ENCODE peak calls at places on chromosome 17, in six cellular contexts. E, Z, J, R, A and W are unnamed samples.

GRCh38 chr17:38562903-38563302 is 42.8 kb downstream of the SRCIN1 start:
- DNase-seq in E (no peak), Z (no peak), J (no peak), R (no peak), A (no peak), W (no peak)

GRCh38 chr17:42289863-42290165 is 1.5 kb downstream of the STAT5A start:
- DNase-seq in E (no peak), Z (no peak), J (no peak), R (no peak), A (no peak), W (no peak)

GRCh38 chr17:76626442-76626841 is 17.1 kb downstream of the ST6GALNAC1 start:
- DNase-seq in E (no peak), Z (no peak), J (no peak), R (no peak), A (no peak), W (no peak)

GRCh38 chr17:50505731-50506130 is 2.5 kb upstream of the MYCBPAP start:
- DNase-seq in E (no peak), Z (no peak), J (no peak), R (no peak), A (no peak), W (no peak)

GRCh38 chr17:75783069-75783783 is 1.4 kb upstream of the UNK start:
- DNase-seq in E (no peak), Z (no peak), J (no peak), R (no peak), A (peak; percentile 94), W (peak; percentile 78)

GRCh38 chr17:8312726-8313600 is 2.9 kb downstream of the ARHGEF15 start:
- DNase-seq in E (no peak), Z (no peak), J (no peak), R (no peak), A (no peak), W (no peak)

GRCh38 chr17:59287452-59287851 is 44.0 kb upstream of the YPEL2 start:
- DNase-seq in E (no peak), Z (peak; percentile 31), J (no peak), R (no peak), A (peak; percentile 25), W (no peak)

GRCh38 chr17:77999413-78000173 is 41.1 kb downstream of the TNRC6C start:
- DNase-seq in E (no peak), Z (peak; percentile 39), J (no peak), R (no peak), A (no peak), W (no peak)

GRCh38 chr17:83012873-83013778 is 66.3 kb upstream of the METRNL start:
- DNase-seq in E (no peak), Z (peak; percentile 87), J (no peak), R (no peak), A (no peak), W (peak; percentile 2)

GRCh38 chr17:185445-186138 is 4.1 kb upstream of the DOC2B start:
- DNase-seq in E (no peak), Z (peak; percentile 67), J (no peak), R (no peak), A (no peak), W (no peak)

GRCh38 chr17:71084219-71084618 is 914.9 kb downstream of the KCNJ2 start:
- DNase-seq in E (no peak), Z (peak; percentile 61), J (peak; percentile 53), R (peak; percentile 20), A (peak; percentile 68), W (peak; percentile 90)

GRCh38 chr17:35079547-35079946 is 16.0 kb upstream of the RFFL start:
- DNase-seq in E (no peak), Z (peak; percentile 23), J (no peak), R (no peak), A (no peak), W (no peak)

GRCh38 chr17:21524211-21524591 is 148.0 kb downstream of the KCNJ12 start:
- DNase-seq in E (no peak), Z (no peak), J (no peak), R (no peak), A (peak; percentile 63), W (peak; percentile 11)

GRCh38 chr17:74097461-74098131 is 105.9 kb upstream of the RPL38 start:
- DNase-seq in E (no peak), Z (no peak), J (no peak), R (no peak), A (no peak), W (no peak)

GRCh38 chr17:82940226-82941020 is 100.6 kb upstream of the ZNF750 start:
- DNase-seq in E (no peak), Z (no peak), J (no peak), R (no peak), A (no peak), W (no peak)

GRCh38 chr17:36500745-36501225 is 14.3 kb downstream of the ZNHIT3 start:
- DNase-seq in E (no peak), Z (no peak), J (no peak), R (no peak), A (no peak), W (no peak)

GRCh38 chr17:78176548-78177025 is 8.2 kb downstream of the SYNGR2 start:
- DNase-seq in E (peak; percentile 75), Z (peak; percentile 60), J (peak; percentile 82), R (peak; percentile 86), A (peak; percentile 79), W (peak; percentile 85)

GRCh38 chr17:32627233-32628008 is 140.6 kb downstream of the CDK5R1 start:
- DNase-seq in E (no peak), Z (peak; percentile 37), J (peak; percentile 15), R (no peak), A (no peak), W (no peak)

GRCh38 chr17:74160656-74161500 is 42.6 kb upstream of the RPL38 start:
- DNase-seq in E (no peak), Z (no peak), J (no peak), R (no peak), A (no peak), W (no peak)

GRCh38 chr17:40696651-40697072 is 6.9 kb downstream of the KRT24 start:
- DNase-seq in E (no peak), Z (no peak), J (no peak), R (no peak), A (no peak), W (no peak)